ENCODE peak calls at places on chromosomes 5 and 9, in four cellular contexts. E is stomach, P is breast epithelium, R is IMR-90. N is an unnamed sample.

GRCh38 chr5:910769-911160 is 18.1 kb downstream of the TRIP13 start:
- DNase-seq in P (no peak), E (no peak), R (no peak), N (no peak)

GRCh38 chr9:121122450-121123032 is 47.8 kb downstream of the CNTRL start:
- DNase-seq in E (no peak), P (no peak), R (no peak), N (no peak)

GRCh38 chr5:113520429-113520828 is 6.9 kb downstream of the YTHDC2 start:
- DNase-seq in P (no peak), R (peak; percentile 70), E (no peak), N (no peak)

GRCh38 chr5:137348759-137349158 is 150.4 kb downstream of the SPOCK1 start:
- DNase-seq in P (no peak), E (no peak), R (no peak), N (no peak)

GRCh38 chr9:26426732-26427131 is 465.9 kb downstream of the CAAP1 start:
- DNase-seq in P (no peak), E (no peak), R (no peak), N (no peak)

GRCh38 chr5:60843693-60844428 is at the start of gene ELOVL7:
- DNase-seq in R (peak; percentile 11), E (peak; percentile 79), P (peak; percentile 64), N (peak; percentile 40)

GRCh38 chr5:93381057-93381456 is 200.0 kb downstream of the NR2F1-AS1 start:
- DNase-seq in R (peak; percentile 20), E (no peak), P (no peak), N (no peak)

GRCh38 chr5:178325311-178326053 is 92.9 kb upstream of the PHYKPL start:
- DNase-seq in P (no peak), R (no peak), E (no peak), N (no peak)

GRCh38 chr9:33297455-33297854 is 7.1 kb downstream of the NFX1 start:
- DNase-seq in R (no peak), E (peak; percentile 62), P (no peak), N (no peak)

GRCh38 chr9:98971168-98971914 is 27.6 kb downstream of the COL15A1 start:
- DNase-seq in P (no peak), R (peak; percentile 91), E (no peak), N (no peak)

GRCh38 chr9:128108784-128109709 is 18.5 kb downstream of the PTGES2 start:
- DNase-seq in E (no peak), P (no peak), R (no peak), N (no peak)

GRCh38 chr9:26850995-26851394 is 41.6 kb downstream of the CAAP1 start:
- DNase-seq in E (no peak), R (no peak), P (no peak), N (no peak)

GRCh38 chr5:93378073-93378472 is 202.9 kb downstream of the NR2F1-AS1 start:
- DNase-seq in R (peak; percentile 95), P (no peak), E (no peak), N (no peak)

GRCh38 chr5:57174128-57174849 is 430 bp downstream of the GPBP1 start:
- DNase-seq in P (peak; percentile 54), R (no peak), E (peak; percentile 41), N (peak; percentile 90)

GRCh38 chr9:136244776-136245193 is 827 bp downstream of the QSOX2 start:
- DNase-seq in E (no peak), R (no peak), P (no peak), N (no peak)